ENCODE peak calls at places on chromosomes 11 and 22, in ten cellular contexts. E, Y, D, G, S, B, O, M, H and Q are unnamed samples.

GRCh38 chr11:121933694-121934093 is 182.3 kb downstream of the BLID start:
- DNase-seq in S (no peak), H (no peak), D (peak), O (no peak), G (no peak), B (no peak), E (no peak), Y (no peak), M (no peak), Q (no peak)

GRCh38 chr11:120180571-120181445 is 30.0 kb upstream of the OAF start:
- DNase-seq in E (peak), B (peak), O (peak), D (peak), H (no peak), M (no peak), S (no peak), Y (no peak), G (peak), Q (peak)

GRCh38 chr22:39536711-39537110 is 4.2 kb upstream of the RPS19BP1 start:
- DNase-seq in B (no peak), Y (no peak), H (no peak), M (no peak), D (no peak), G (no peak), O (no peak), S (no peak), E (no peak), Q (no peak)

GRCh38 chr11:134466909-134467567 is 55.0 kb upstream of the B3GAT1 start:
- DNase-seq in O (no peak), S (no peak), H (no peak), E (no peak), Y (no peak), M (no peak), B (no peak), G (no peak), D (no peak), Q (no peak)

GRCh38 chr11:38937709-38938108 is 2339.7 kb upstream of the RAG2 start:
- DNase-seq in D (no peak), E (no peak), G (no peak), M (no peak), B (no peak), S (no peak), Y (no peak), O (no peak), H (no peak), Q (no peak)

GRCh38 chr11:74460065-74460464 is 7.3 kb downstream of the KCNE3 start:
- DNase-seq in H (no peak), E (no peak), Y (no peak), B (no peak), G (no peak), M (no peak), O (no peak), S (no peak), D (no peak), Q (no peak)

GRCh38 chr11:44506375-44507016 is 59.0 kb upstream of the CD82 start:
- DNase-seq in E (no peak), S (no peak), G (no peak), Y (no peak), O (no peak), D (no peak), H (no peak), M (no peak), B (no peak), Q (no peak)

GRCh38 chr11:111846063-111846462 is 25.3 kb downstream of the ALG9 start:
- DNase-seq in G (no peak), E (no peak), O (no peak), Y (no peak), B (no peak), D (peak), S (no peak), M (no peak), H (no peak), Q (no peak)

GRCh38 chr22:46737976-46738641 is at the start of gene CERK:
- DNase-seq in H (peak), D (peak), B (peak), O (peak), E (peak), G (peak), Y (peak), S (peak), M (peak), Q (peak)

GRCh38 chr11:43358670-43359431 is at the start of gene TTC17:
- DNase-seq in G (peak), H (peak), D (peak), S (peak), M (peak), Y (peak), O (peak), B (peak), E (peak), Q (peak)

GRCh38 chr11:68583047-68583446 is 101.3 kb upstream of the GAL start:
- DNase-seq in B (no peak), S (no peak), Y (no peak), O (no peak), G (no peak), E (no peak), D (peak), M (no peak), H (no peak), Q (no peak)

GRCh38 chr22:44549701-44550100 is 51.7 kb upstream of the RTL6 start:
- DNase-seq in M (no peak), S (no peak), Y (no peak), E (no peak), B (no peak), H (no peak), G (no peak), D (no peak), O (peak), Q (no peak)

GRCh38 chr11:107711861-107712260 is at the start of gene SLN:
- DNase-seq in E (no peak), B (no peak), G (peak), M (no peak), D (no peak), S (no peak), H (no peak), O (no peak), Y (no peak), Q (no peak)

GRCh38 chr22:25749420-25750169 is 7.6 kb downstream of the MYO18B start:
- DNase-seq in E (no peak), O (no peak), B (no peak), M (peak), D (no peak), H (no peak), Y (peak), G (no peak), S (no peak), Q (peak)

GRCh38 chr22:17628304-17629166 is at the start of gene ATP6V1E1:
- DNase-seq in B (peak), M (peak), E (peak), O (peak), D (peak), H (peak), Y (peak), G (peak), S (peak), Q (peak)

DNA sequence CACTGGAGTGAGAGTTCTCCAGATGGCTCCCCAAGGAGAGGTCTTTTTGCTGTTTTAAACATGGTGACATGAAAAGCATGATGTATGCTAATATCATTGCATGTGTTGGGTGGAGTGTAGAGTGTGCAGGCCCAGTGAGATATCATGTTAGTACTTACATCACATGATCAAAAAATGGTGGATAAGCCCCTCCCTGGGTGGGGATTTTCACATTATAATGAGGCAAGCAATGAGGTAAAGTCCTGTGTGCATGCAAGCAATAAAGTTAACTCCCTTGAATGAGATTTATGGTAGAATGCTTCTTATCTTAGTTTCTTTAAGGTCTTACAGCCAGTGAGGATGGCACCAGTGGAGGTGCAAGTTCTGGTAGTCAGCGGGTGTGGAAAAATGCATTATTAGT is 8.5 kb downstream of the FAM111B start:
- DNase-seq in H (no peak), E (no peak), G (no peak), Y (no peak), S (no peak), D (no peak), M (no peak), B (no peak), O (no peak), Q (no peak)
- TF ChIP-seq CTCF in H (no peak), E (no peak), G (no peak), Y (no peak), S (no peak), D (no peak), M (no peak), B (no peak), O (no peak), Q (no peak)

DNA sequence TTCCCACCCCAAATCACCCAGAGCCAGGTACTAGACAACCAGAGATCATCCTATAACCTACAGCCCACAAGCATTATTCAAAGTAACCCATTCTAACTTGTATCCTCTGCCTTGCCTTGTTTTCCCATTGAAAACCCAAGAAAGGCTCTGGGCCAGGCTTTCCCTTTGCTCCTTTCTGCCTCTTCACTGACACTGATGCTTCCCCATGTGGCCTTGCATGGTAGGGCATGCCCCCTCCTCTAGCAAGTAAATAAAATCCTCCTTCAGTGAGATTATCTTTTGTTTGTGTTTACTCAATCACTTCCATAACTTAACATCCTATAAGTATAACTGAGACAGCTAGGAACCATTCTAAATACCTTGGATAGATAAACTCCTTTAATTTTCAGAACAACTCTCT is 65.6 kb upstream of the FAR1 start:
- DNase-seq in E (no peak), S (no peak), H (no peak), M (no peak), G (no peak), D (no peak), O (no peak), B (no peak), Y (no peak), Q (no peak)
- TF ChIP-seq CTCF in E (no peak), S (no peak), H (no peak), M (no peak), G (no peak), D (no peak), O (no peak), B (no peak), Y (no peak), Q (no peak)

GRCh38 chr22:50016988-50017700 is 4.6 kb upstream of the IL17REL start:
- DNase-seq in D (no peak), G (no peak), H (no peak), E (peak), M (peak), O (peak), S (no peak), Y (peak), B (no peak), Q (peak)

GRCh38 chr22:50014053-50014501 is 1.5 kb upstream of the IL17REL start:
- DNase-seq in E (no peak), S (no peak), B (no peak), H (no peak), Y (no peak), O (no peak), D (no peak), G (no peak), M (no peak), Q (no peak)

GRCh38 chr22:50016308-50016987 is 3.9 kb upstream of the IL17REL start:
- DNase-seq in D (no peak), O (peak), E (peak), H (no peak), S (no peak), M (no peak), B (no peak), Y (no peak), G (no peak), Q (no peak)

GRCh38 chr22:50015451-50016307 is 3.1 kb upstream of the IL17REL start:
- DNase-seq in M (no peak), Y (no peak), E (peak), G (no peak), O (peak), D (no peak), H (no peak), S (no peak), B (no peak), Q (no peak)

GRCh38 chr22:50014655-50015401 is 2.3 kb upstream of the IL17REL start:
- DNase-seq in E (peak), O (no peak), B (no peak), M (no peak), G (no peak), D (no peak), H (no peak), S (no peak), Y (no peak), Q (no peak)
- TF ChIP-seq CTCF in E (no peak), O (no peak), B (no peak), M (peak), G (no peak), D (no peak), H (no peak), S (no peak), Y (no peak), Q (no peak)

DNA sequence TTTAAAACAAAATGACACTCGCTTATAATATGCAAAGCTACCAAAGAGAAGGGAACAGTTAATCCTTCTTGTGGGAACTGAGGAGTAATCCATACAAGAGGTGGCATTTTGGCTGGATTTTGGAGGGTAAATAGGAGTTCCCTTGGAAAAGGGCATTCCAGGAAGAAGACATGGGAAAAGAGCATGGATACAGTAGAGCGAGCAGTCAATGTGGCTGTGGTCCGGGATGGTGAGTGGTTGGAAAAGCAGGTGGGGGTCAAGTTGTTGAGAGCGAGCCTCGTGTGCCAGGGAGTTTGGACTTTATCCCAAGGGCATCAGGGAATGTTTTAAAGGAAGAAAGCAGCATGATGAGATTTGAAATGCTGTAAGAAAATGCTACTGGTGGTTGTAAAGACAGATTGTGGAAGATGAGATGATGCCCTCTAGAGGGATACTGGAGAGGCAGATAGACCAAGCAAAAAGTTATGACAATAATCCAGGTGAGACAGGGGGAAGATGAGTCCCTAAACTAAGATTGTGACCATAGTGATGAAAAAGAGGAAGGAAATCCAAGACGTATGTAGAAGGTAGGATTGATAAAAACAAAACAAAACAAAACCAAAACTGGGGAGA is 3.8 kb upstream of the MMP7 start:
- DNase-seq in O (no peak), B (no peak), E (no peak), Y (no peak), G (no peak), S (no peak), H (no peak), M (no peak), D (no peak), Q (peak)
- TF ChIP-seq CTCF in O (no peak), B (no peak), E (no peak), Y (peak), G (no peak), S (no peak), H (no peak), M (no peak), D (peak), Q (peak)

GRCh38 chr22:20124083-20124787 is 7.2 kb upstream of the TRMT2A start:
- DNase-seq in D (no peak), M (no peak), Y (no peak), S (no peak), E (no peak), B (no peak), O (no peak), H (no peak), G (no peak), Q (no peak)
- TF ChIP-seq CTCF in D (no peak), M (no peak), Y (no peak), S (no peak), E (no peak), B (no peak), O (no peak), H (no peak), G (no peak), Q (no peak)